ENCODE peak calls at places on chromosomes 4 and X, in four cellular contexts. D, M, X and F are unnamed samples.

GRCh38 chrX:52995974-52996304 is 37.6 kb upstream of the FAM156A start:
- DNase-seq in D (no peak), M (no peak), X (no peak), F (no peak)

GRCh38 chr4:171025776-171026175 is 787.4 kb upstream of the GALNTL6 start:
- DNase-seq in D (no peak), M (no peak), X (no peak), F (no peak)

GRCh38 chr4:39591290-39591689 is 47.4 kb downstream of the SMIM14 start:
- DNase-seq in D (peak; percentile 64), M (no peak), X (no peak), F (no peak)

GRCh38 chrX:8868070-8868795 is 67.0 kb upstream of the FAM9A start:
- DNase-seq in D (peak; percentile 86), M (no peak), X (no peak), F (no peak)

GRCh38 chrX:11886745-11887144 is 128.7 kb downstream of the MSL3 start:
- DNase-seq in D (peak; percentile 21), M (no peak), X (no peak), F (no peak)

GRCh38 chrX:112051546-112051945 is 31.0 kb downstream of the TRPC5 start:
- DNase-seq in D (no peak), M (no peak), X (no peak), F (no peak)

GRCh38 chrX:30957753-30958152 is 68.7 kb upstream of the TAB3 start:
- DNase-seq in D (peak; percentile 37), M (no peak), X (no peak), F (no peak)

GRCh38 chr4:70505152-70505748 is 13.1 kb upstream of the AMTN start:
- DNase-seq in D (peak; percentile 44), M (peak; percentile 30), X (no peak), F (peak; percentile 46)

GRCh38 chr4:749771-750666 is 44.4 kb downstream of the PCGF3 start:
- DNase-seq in D (no peak), M (peak; percentile 55), X (no peak), F (no peak)

GRCh38 chr4:143184217-143184502 is 557 bp upstream of the USP38 start:
- DNase-seq in D (no peak), M (peak; percentile 27), X (no peak), F (no peak)

GRCh38 chr4:113645771-113646455 is 115.6 kb downstream of the CAMK2D start:
- DNase-seq in D (peak; percentile 94), M (no peak), X (no peak), F (no peak)

GRCh38 chr4:48538358-48538757 is 48.3 kb downstream of the ZAR1 start:
- DNase-seq in D (no peak), M (no peak), X (no peak), F (no peak)

GRCh38 chr4:41098093-41098492 is 116.2 kb downstream of the APBB2 start:
- DNase-seq in D (no peak), M (no peak), X (no peak), F (no peak)

GRCh38 chr4:15729910-15730533 is 27.2 kb downstream of the BST1 start:
- DNase-seq in D (peak; percentile 40), M (no peak), X (no peak), F (no peak)

DNA sequence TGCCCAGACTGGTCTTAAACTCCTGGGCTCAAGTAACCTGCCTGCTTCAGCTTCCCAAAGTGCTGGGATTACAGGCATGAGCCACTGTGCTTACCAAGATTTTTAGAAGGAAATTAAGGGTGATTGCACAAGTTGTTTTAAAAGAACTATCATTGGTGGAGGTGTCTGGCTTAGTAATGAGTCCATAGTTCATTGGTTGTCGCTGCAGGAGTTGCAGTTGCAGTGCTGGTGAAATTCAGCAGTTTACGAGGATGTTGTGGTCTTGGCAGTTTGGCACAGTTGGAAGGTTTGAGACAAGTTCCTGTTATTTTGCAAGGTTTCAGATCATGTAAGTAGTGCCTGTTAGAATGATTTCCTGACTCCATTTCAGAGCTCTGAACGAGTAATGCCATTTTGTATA is 48.1 kb downstream of the RAB40AL start:
- DNase-seq in D (no peak), M (peak; percentile 21), X (no peak), F (no peak)
- H3K4me3 ChIP-seq in D (no peak overlapping the region), M (no peak overlapping the region), X (no peak overlapping the region), F (no peak overlapping the region)

DNA sequence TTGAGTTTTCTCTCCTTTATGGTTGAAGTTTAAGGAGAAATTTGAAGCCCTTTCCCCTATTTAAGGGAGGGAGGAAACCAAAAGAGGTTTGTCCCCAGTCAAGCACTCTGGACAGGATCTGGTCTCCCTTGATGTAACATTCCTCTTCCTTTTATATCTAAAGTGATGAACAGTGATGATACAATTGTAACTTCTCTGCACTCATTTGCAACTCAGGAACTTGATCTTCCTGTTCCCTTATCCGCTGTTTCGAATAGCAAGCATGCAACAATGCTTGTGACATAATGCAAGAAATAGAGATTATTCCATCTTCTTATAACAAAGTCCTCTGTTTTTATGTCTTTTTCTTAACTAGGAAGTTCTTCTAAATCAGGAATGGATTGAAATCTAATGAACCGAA is 18.3 kb downstream of the ALPK1 start:
- DNase-seq in D (no peak), M (no peak), X (no peak), F (no peak)
- H3K27ac ChIP-seq in D (no peak overlapping the region), M (no peak overlapping the region), X (no peak overlapping the region), F (no peak overlapping the region)

GRCh38 chr4:6955261-6955911 is 45.8 kb downstream of the TBC1D14 start:
- DNase-seq in D (no peak), M (no peak), X (no peak), F (no peak)

GRCh38 chr4:6957148-6957520 is 47.5 kb downstream of the TBC1D14 start:
- DNase-seq in D (no peak), M (no peak), X (no peak), F (no peak)

GRCh38 chr4:6957994-6958393 is 48.4 kb downstream of the TBC1D14 start:
- DNase-seq in D (no peak), M (no peak), X (no peak), F (no peak)

GRCh38 chr4:6956087-6956433 is 46.4 kb downstream of the TBC1D14 start:
- DNase-seq in D (no peak), M (no peak), X (no peak), F (no peak)

GRCh38 chr4:6956434-6957147 is 47.0 kb downstream of the TBC1D14 start:
- DNase-seq in D (no peak), M (no peak), X (no peak), F (no peak)
- H3K4me1 ChIP-seq in D (peaks cover 10% of the 10 kb centered on the region), M (peaks cover 13% of the 10 kb centered on the region), X (no peaks in the 10 kb centered on the region), F (peaks cover 22% of the 10 kb centered on the region)

DNA sequence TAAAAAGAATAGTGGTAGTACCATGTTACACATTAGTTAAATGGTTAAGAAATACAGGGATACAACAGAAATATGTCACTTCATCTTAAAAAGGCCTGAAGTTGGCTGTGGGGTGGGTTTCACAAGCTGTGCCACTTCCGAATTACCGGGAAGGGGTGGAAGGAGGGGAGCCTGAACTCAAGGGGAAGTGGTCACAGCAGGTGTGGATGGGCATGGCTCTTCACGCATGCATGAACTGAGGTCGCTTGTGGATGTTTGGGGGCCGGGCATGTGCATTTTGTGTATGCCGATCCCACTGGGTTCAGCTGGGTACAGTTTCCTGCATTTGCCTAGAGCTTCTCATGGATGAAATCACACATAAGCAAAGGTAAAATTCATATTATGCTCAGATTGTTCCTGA is 64.9 kb downstream of the CLCN4 start:
- DNase-seq in D (no peak), M (no peak), X (no peak), F (no peak)
- H3K4me3 ChIP-seq in D (no peak overlapping the region), M (no peak overlapping the region), X (no peak overlapping the region), F (no peak overlapping the region)

GRCh38 chr4:6760865-6761264 is 21.7 kb upstream of the KIAA0232 start:
- DNase-seq in D (no peak), M (no peak), X (no peak), F (no peak)
- H3K27ac ChIP-seq in D (no peak overlapping the region), M (no peak overlapping the region), X (no peak overlapping the region), F (no peak overlapping the region)

GRCh38 chr4:2796261-2797187 is 3.6 kb downstream of the SH3BP2 start:
- DNase-seq in D (peak; percentile 82), M (peak; percentile 39), X (no peak), F (no peak)
- H3K4me1 ChIP-seq in D (peaks cover 72% of the 10 kb centered on the region), M (peaks cover 87% of the 10 kb centered on the region), X (peaks cover 60% of the 10 kb centered on the region), F (peaks cover 67% of the 10 kb centered on the region)

DNA sequence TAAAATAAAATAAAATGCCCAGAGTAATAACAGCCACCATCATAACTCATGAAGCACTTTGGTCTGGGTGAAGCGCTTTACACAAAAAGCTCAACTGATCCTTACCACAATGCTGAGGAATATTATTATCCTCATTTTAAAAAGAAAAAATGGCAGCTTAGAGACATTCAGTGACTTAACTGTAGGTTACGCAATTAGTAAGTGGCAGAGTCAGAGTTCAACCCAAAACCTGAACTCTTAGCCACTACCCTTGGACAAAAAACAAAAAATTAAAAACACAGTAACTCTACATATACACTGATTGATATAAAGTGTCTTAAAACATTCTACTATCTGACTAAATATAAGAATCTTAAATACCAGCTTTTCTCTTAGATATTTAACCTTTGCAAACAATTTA is 34.9 kb downstream of the MAOB start:
- DNase-seq in D (no peak), M (no peak), X (no peak), F (no peak)
- H3K4me3 ChIP-seq in D (no peak overlapping the region), M (no peak overlapping the region), X (no peak overlapping the region), F (no peak overlapping the region)

GRCh38 chr4:121951570-121952110 is at the start of gene TRPC3:
- DNase-seq in D (no peak), M (no peak), X (no peak), F (peak; percentile 14)
- H3K27ac ChIP-seq in D (no peak within 1 kb of the TSS), M (peak within 1 kb of the TSS; percentile 31), X (no peak within 1 kb of the TSS), F (no peak within 1 kb of the TSS)